ENCODE peak calls at places on chromosomes 16 and 17, in seven cellular contexts. One of them, this sample, is unnamed.

GRCh38 chr16:67268136-67268579 is 11.2 kb upstream of the PLEKHG4 start:
- DNase-seq in HAP-1: no peak
- DNase-seq in pulmonary artery endothelial cell: peak; percentile 87
- DNase-seq in NCI-H187 treated with DMSO at 0.1 percent for 48 hours: no peak
- DNase-seq in BJ: peak; percentile 60
- DNase-seq in lung: peak; percentile 82
- DNase-seq in activated CD4-positive, alpha-beta T cell treated with anti-CD3 and anti-CD28 coated beads for 24 hours: no peak
- DNase-seq in this sample: peak; percentile 88

GRCh38 chr17:9937164-9937835 is 32.2 kb upstream of the RCVRN start:
- DNase-seq in HAP-1: no peak
- DNase-seq in pulmonary artery endothelial cell: no peak
- DNase-seq in NCI-H187 treated with DMSO at 0.1 percent for 48 hours: no peak
- DNase-seq in BJ: no peak
- DNase-seq in lung: no peak
- DNase-seq in activated CD4-positive, alpha-beta T cell treated with anti-CD3 and anti-CD28 coated beads for 24 hours: no peak
- DNase-seq in this sample: no peak

GRCh38 chr17:71260366-71260765 is 860.5 kb upstream of the SOX9 start:
- DNase-seq in HAP-1: no peak
- DNase-seq in pulmonary artery endothelial cell: no peak
- DNase-seq in NCI-H187 treated with DMSO at 0.1 percent for 48 hours: no peak
- DNase-seq in BJ: no peak
- DNase-seq in lung: no peak
- DNase-seq in activated CD4-positive, alpha-beta T cell treated with anti-CD3 and anti-CD28 coated beads for 24 hours: no peak
- DNase-seq in this sample: no peak

GRCh38 chr17:7336240-7337175 is at the start of gene ACAP1:
- DNase-seq in HAP-1: no peak
- DNase-seq in pulmonary artery endothelial cell: no peak
- DNase-seq in NCI-H187 treated with DMSO at 0.1 percent for 48 hours: no peak
- DNase-seq in BJ: no peak
- DNase-seq in lung: no peak
- DNase-seq in activated CD4-positive, alpha-beta T cell treated with anti-CD3 and anti-CD28 coated beads for 24 hours: peak; percentile 84
- DNase-seq in this sample: peak; percentile 68

GRCh38 chr16:11084484-11085024 is 140.2 kb downstream of the CLEC16A start:
- DNase-seq in HAP-1: no peak
- DNase-seq in pulmonary artery endothelial cell: no peak
- DNase-seq in NCI-H187 treated with DMSO at 0.1 percent for 48 hours: no peak
- DNase-seq in BJ: no peak
- DNase-seq in lung: no peak
- DNase-seq in activated CD4-positive, alpha-beta T cell treated with anti-CD3 and anti-CD28 coated beads for 24 hours: no peak
- DNase-seq in this sample: peak; percentile 43

GRCh38 chr16:68368602-68368944 is 57.8 kb downstream of the PRMT7 start:
- DNase-seq in HAP-1: no peak
- DNase-seq in pulmonary artery endothelial cell: no peak
- DNase-seq in NCI-H187 treated with DMSO at 0.1 percent for 48 hours: no peak
- DNase-seq in BJ: no peak
- DNase-seq in lung: no peak
- DNase-seq in activated CD4-positive, alpha-beta T cell treated with anti-CD3 and anti-CD28 coated beads for 24 hours: no peak
- DNase-seq in this sample: no peak

GRCh38 chr17:57852955-57853328 is 3.1 kb upstream of the MRPS23 start:
- DNase-seq in HAP-1: no peak
- DNase-seq in pulmonary artery endothelial cell: no peak
- DNase-seq in NCI-H187 treated with DMSO at 0.1 percent for 48 hours: no peak
- DNase-seq in BJ: no peak
- DNase-seq in lung: no peak
- DNase-seq in activated CD4-positive, alpha-beta T cell treated with anti-CD3 and anti-CD28 coated beads for 24 hours: no peak
- DNase-seq in this sample: no peak

GRCh38 chr17:71327376-71328059 is 793.3 kb upstream of the SOX9 start:
- DNase-seq in HAP-1: no peak
- DNase-seq in pulmonary artery endothelial cell: no peak
- DNase-seq in NCI-H187 treated with DMSO at 0.1 percent for 48 hours: no peak
- DNase-seq in BJ: no peak
- DNase-seq in lung: no peak
- DNase-seq in activated CD4-positive, alpha-beta T cell treated with anti-CD3 and anti-CD28 coated beads for 24 hours: no peak
- DNase-seq in this sample: no peak

GRCh38 chr17:68783861-68784260 is 171.3 kb downstream of the ABCA8 start:
- DNase-seq in HAP-1: no peak
- DNase-seq in pulmonary artery endothelial cell: no peak
- DNase-seq in NCI-H187 treated with DMSO at 0.1 percent for 48 hours: no peak
- DNase-seq in BJ: no peak
- DNase-seq in lung: no peak
- DNase-seq in activated CD4-positive, alpha-beta T cell treated with anti-CD3 and anti-CD28 coated beads for 24 hours: no peak
- DNase-seq in this sample: no peak

GRCh38 chr16:31471875-31472558 is at the start of gene TGFB1I1:
- DNase-seq in HAP-1: no peak
- DNase-seq in pulmonary artery endothelial cell: peak; percentile 45
- DNase-seq in NCI-H187 treated with DMSO at 0.1 percent for 48 hours: no peak
- DNase-seq in BJ: no peak
- DNase-seq in lung: no peak
- DNase-seq in activated CD4-positive, alpha-beta T cell treated with anti-CD3 and anti-CD28 coated beads for 24 hours: no peak
- DNase-seq in this sample: no peak

GRCh38 chr17:12959441-12959840 is 58.4 kb downstream of the ELAC2 start:
- DNase-seq in HAP-1: no peak
- DNase-seq in pulmonary artery endothelial cell: no peak
- DNase-seq in NCI-H187 treated with DMSO at 0.1 percent for 48 hours: no peak
- DNase-seq in BJ: no peak
- DNase-seq in lung: no peak
- DNase-seq in activated CD4-positive, alpha-beta T cell treated with anti-CD3 and anti-CD28 coated beads for 24 hours: no peak
- DNase-seq in this sample: no peak

GRCh38 chr16:79334127-79334526 is 266.4 kb downstream of the MAF start:
- DNase-seq in HAP-1: peak; percentile 2
- DNase-seq in pulmonary artery endothelial cell: no peak
- DNase-seq in NCI-H187 treated with DMSO at 0.1 percent for 48 hours: no peak
- DNase-seq in BJ: no peak
- DNase-seq in lung: no peak
- DNase-seq in activated CD4-positive, alpha-beta T cell treated with anti-CD3 and anti-CD28 coated beads for 24 hours: peak; percentile 25
- DNase-seq in this sample: peak; percentile 65

GRCh38 chr17:16040710-16041251 is 41.2 kb downstream of the TTC19 start:
- DNase-seq in HAP-1: no peak
- DNase-seq in pulmonary artery endothelial cell: no peak
- DNase-seq in NCI-H187 treated with DMSO at 0.1 percent for 48 hours: no peak
- DNase-seq in BJ: peak; percentile 43
- DNase-seq in lung: no peak
- DNase-seq in activated CD4-positive, alpha-beta T cell treated with anti-CD3 and anti-CD28 coated beads for 24 hours: no peak
- DNase-seq in this sample: no peak

GRCh38 chr16:30394603-30395154 is 541 bp upstream of the ZNF48 start:
- DNase-seq in HAP-1: no peak
- DNase-seq in pulmonary artery endothelial cell: no peak
- DNase-seq in NCI-H187 treated with DMSO at 0.1 percent for 48 hours: no peak
- DNase-seq in BJ: no peak
- DNase-seq in lung: no peak
- DNase-seq in activated CD4-positive, alpha-beta T cell treated with anti-CD3 and anti-CD28 coated beads for 24 hours: no peak
- DNase-seq in this sample: peak; percentile 55

GRCh38 chr17:64109400-64109799 is 20.5 kb downstream of the ERN1 start:
- DNase-seq in HAP-1: no peak
- DNase-seq in pulmonary artery endothelial cell: no peak
- DNase-seq in NCI-H187 treated with DMSO at 0.1 percent for 48 hours: no peak
- DNase-seq in BJ: no peak
- DNase-seq in lung: no peak
- DNase-seq in activated CD4-positive, alpha-beta T cell treated with anti-CD3 and anti-CD28 coated beads for 24 hours: no peak
- DNase-seq in this sample: no peak

GRCh38 chr16:68396481-68396880 is 51.8 kb downstream of the SMPD3 start:
- DNase-seq in HAP-1: peak; percentile 51
- DNase-seq in pulmonary artery endothelial cell: peak; percentile 17
- DNase-seq in NCI-H187 treated with DMSO at 0.1 percent for 48 hours: no peak
- DNase-seq in BJ: no peak
- DNase-seq in lung: peak; percentile 49
- DNase-seq in activated CD4-positive, alpha-beta T cell treated with anti-CD3 and anti-CD28 coated beads for 24 hours: peak; percentile 32
- DNase-seq in this sample: peak; percentile 35

GRCh38 chr16:49575352-49576172 is 202.0 kb downstream of the C16orf78 start:
- DNase-seq in HAP-1: no peak
- DNase-seq in pulmonary artery endothelial cell: no peak
- DNase-seq in NCI-H187 treated with DMSO at 0.1 percent for 48 hours: no peak
- DNase-seq in BJ: no peak
- DNase-seq in lung: no peak
- DNase-seq in activated CD4-positive, alpha-beta T cell treated with anti-CD3 and anti-CD28 coated beads for 24 hours: no peak
- DNase-seq in this sample: no peak

GRCh38 chr17:35540589-35541404 is 3.3 kb upstream of the SLFN12L start:
- DNase-seq in HAP-1: no peak
- DNase-seq in pulmonary artery endothelial cell: peak; percentile 70
- DNase-seq in NCI-H187 treated with DMSO at 0.1 percent for 48 hours: no peak
- DNase-seq in BJ: no peak
- DNase-seq in lung: peak; percentile 63
- DNase-seq in activated CD4-positive, alpha-beta T cell treated with anti-CD3 and anti-CD28 coated beads for 24 hours: no peak
- DNase-seq in this sample: peak; percentile 36

GRCh38 chr16:1108299-1109252 is 12.5 kb upstream of the C1QTNF8 start:
- DNase-seq in HAP-1: no peak
- DNase-seq in pulmonary artery endothelial cell: no peak
- DNase-seq in NCI-H187 treated with DMSO at 0.1 percent for 48 hours: no peak
- DNase-seq in BJ: no peak
- DNase-seq in lung: no peak
- DNase-seq in activated CD4-positive, alpha-beta T cell treated with anti-CD3 and anti-CD28 coated beads for 24 hours: no peak
- DNase-seq in this sample: no peak

GRCh38 chr16:55651841-55652824 is 3.7 kb upstream of the SLC6A2 start:
- DNase-seq in HAP-1: no peak
- DNase-seq in pulmonary artery endothelial cell: no peak
- DNase-seq in NCI-H187 treated with DMSO at 0.1 percent for 48 hours: no peak
- DNase-seq in BJ: no peak
- DNase-seq in lung: no peak
- DNase-seq in activated CD4-positive, alpha-beta T cell treated with anti-CD3 and anti-CD28 coated beads for 24 hours: no peak
- DNase-seq in this sample: no peak

GRCh38 chr17:65498831-65499230 is 62.6 kb downstream of the AXIN2 start:
- DNase-seq in HAP-1: no peak
- DNase-seq in pulmonary artery endothelial cell: no peak
- DNase-seq in NCI-H187 treated with DMSO at 0.1 percent for 48 hours: no peak
- DNase-seq in BJ: no peak
- DNase-seq in lung: no peak
- DNase-seq in activated CD4-positive, alpha-beta T cell treated with anti-CD3 and anti-CD28 coated beads for 24 hours: no peak
- DNase-seq in this sample: no peak

GRCh38 chr17:78878261-78878660 is 24.7 kb downstream of the CEP295NL start:
- DNase-seq in HAP-1: no peak
- DNase-seq in pulmonary artery endothelial cell: no peak
- DNase-seq in NCI-H187 treated with DMSO at 0.1 percent for 48 hours: no peak
- DNase-seq in BJ: no peak
- DNase-seq in lung: no peak
- DNase-seq in activated CD4-positive, alpha-beta T cell treated with anti-CD3 and anti-CD28 coated beads for 24 hours: no peak
- DNase-seq in this sample: no peak

GRCh38 chr17:5788266-5788900 is 204.1 kb upstream of the NLRP1 start:
- DNase-seq in HAP-1: no peak
- DNase-seq in pulmonary artery endothelial cell: no peak
- DNase-seq in NCI-H187 treated with DMSO at 0.1 percent for 48 hours: no peak
- DNase-seq in BJ: no peak
- DNase-seq in lung: no peak
- DNase-seq in activated CD4-positive, alpha-beta T cell treated with anti-CD3 and anti-CD28 coated beads for 24 hours: no peak
- DNase-seq in this sample: no peak

GRCh38 chr16:17106243-17106791 is 364.4 kb downstream of the XYLT1 start:
- DNase-seq in HAP-1: no peak
- DNase-seq in pulmonary artery endothelial cell: no peak
- DNase-seq in NCI-H187 treated with DMSO at 0.1 percent for 48 hours: no peak
- DNase-seq in BJ: no peak
- DNase-seq in lung: no peak
- DNase-seq in activated CD4-positive, alpha-beta T cell treated with anti-CD3 and anti-CD28 coated beads for 24 hours: no peak
- DNase-seq in this sample: no peak

GRCh38 chr17:9843152-9844010 is 17.7 kb downstream of the GLP2R start:
- DNase-seq in HAP-1: no peak
- DNase-seq in pulmonary artery endothelial cell: no peak
- DNase-seq in NCI-H187 treated with DMSO at 0.1 percent for 48 hours: no peak
- DNase-seq in BJ: no peak
- DNase-seq in lung: no peak
- DNase-seq in activated CD4-positive, alpha-beta T cell treated with anti-CD3 and anti-CD28 coated beads for 24 hours: no peak
- DNase-seq in this sample: no peak

GRCh38 chr16:2707368-2708289 is 12.4 kb downstream of the PRSS27 start:
- DNase-seq in HAP-1: no peak
- DNase-seq in pulmonary artery endothelial cell: no peak
- DNase-seq in NCI-H187 treated with DMSO at 0.1 percent for 48 hours: no peak
- DNase-seq in BJ: no peak
- DNase-seq in lung: no peak
- DNase-seq in activated CD4-positive, alpha-beta T cell treated with anti-CD3 and anti-CD28 coated beads for 24 hours: no peak
- DNase-seq in this sample: no peak

GRCh38 chr16:52976539-52977167 is 76.0 kb downstream of the CHD9NB start:
- DNase-seq in HAP-1: peak; percentile 24
- DNase-seq in pulmonary artery endothelial cell: no peak
- DNase-seq in NCI-H187 treated with DMSO at 0.1 percent for 48 hours: no peak
- DNase-seq in BJ: no peak
- DNase-seq in lung: no peak
- DNase-seq in activated CD4-positive, alpha-beta T cell treated with anti-CD3 and anti-CD28 coated beads for 24 hours: no peak
- DNase-seq in this sample: peak; percentile 32

GRCh38 chr17:73281926-73282325 is 20.2 kb upstream of the CPSF4L start:
- DNase-seq in HAP-1: no peak
- DNase-seq in pulmonary artery endothelial cell: no peak
- DNase-seq in NCI-H187 treated with DMSO at 0.1 percent for 48 hours: no peak
- DNase-seq in BJ: no peak
- DNase-seq in lung: no peak
- DNase-seq in activated CD4-positive, alpha-beta T cell treated with anti-CD3 and anti-CD28 coated beads for 24 hours: no peak
- DNase-seq in this sample: no peak